ENCODE peak calls at places on chromosomes 6 and 20, in nine cellular contexts. V is A549, Z is uterus, P is gastrocnemius medialis, D is adrenal gland, H is testis, W is H1, O is NB4, I is ovary. Y is an unnamed sample.

GRCh38 chr20:45779011-45779915 is 12.4 kb downstream of the WFDC3 start:
- DNase-seq in D (peak; percentile 85), P (peak; percentile 77), V (peak; percentile 87), I (peak; percentile 88), W (no peak), Z (peak; percentile 93), O (no peak), H (peak; percentile 82), Y (peak; percentile 90)

GRCh38 chr20:25081065-25081729 is 744 bp downstream of the VSX1 start:
- DNase-seq in W (peak; percentile 94), D (no peak), H (peak; percentile 71), P (no peak), V (no peak), Z (no peak), O (peak; percentile 27), I (no peak), Y (peak; percentile 28)

GRCh38 chr6:45533394-45533793 is 155.7 kb upstream of the SUPT3H start:
- DNase-seq in P (no peak), W (no peak), H (no peak), Z (no peak), D (no peak), V (no peak), O (no peak), I (no peak), Y (no peak)

GRCh38 chr6:38695227-38695900 is 7.6 kb downstream of the GLO1 start:
- DNase-seq in P (no peak), W (no peak), D (no peak), V (no peak), O (no peak), Z (no peak), H (no peak), I (no peak), Y (no peak)

GRCh38 chr20:24780648-24781047 is 168.4 kb upstream of the CST7 start:
- DNase-seq in V (no peak), P (no peak), O (no peak), Z (no peak), H (no peak), I (no peak), W (no peak), D (no peak), Y (no peak)

GRCh38 chr20:21529863-21530262 is 16.0 kb upstream of the NKX2-2 start:
- DNase-seq in P (no peak), V (no peak), Z (no peak), O (no peak), W (no peak), I (no peak), H (no peak), D (no peak), Y (no peak)

GRCh38 chr6:127775371-127775770 is 125.5 kb downstream of the THEMIS start:
- DNase-seq in V (no peak), Z (no peak), O (no peak), D (no peak), W (no peak), I (no peak), P (no peak), H (no peak), Y (no peak)

GRCh38 chr6:148002067-148002466 is 340.6 kb upstream of the SASH1 start:
- DNase-seq in H (no peak), I (no peak), W (no peak), V (no peak), P (no peak), Z (no peak), O (no peak), D (no peak), Y (no peak)

GRCh38 chr6:37804676-37805075 is 14.9 kb upstream of the ZFAND3 start:
- DNase-seq in V (no peak), Z (no peak), H (no peak), W (no peak), O (no peak), P (no peak), I (no peak), D (no peak), Y (no peak)

GRCh38 chr20:23159256-23159922 is 73.3 kb upstream of the CD93 start:
- DNase-seq in I (no peak), D (no peak), V (no peak), H (no peak), P (no peak), O (peak; percentile 77), W (peak; percentile 17), Z (no peak), Y (peak; percentile 25)

GRCh38 chr20:20199338-20200160 is 147.2 kb downstream of the CFAP61 start:
- DNase-seq in H (no peak), V (no peak), I (no peak), Z (no peak), P (no peak), D (no peak), W (no peak), O (no peak), Y (no peak)

GRCh38 chr6:31956796-31957195 is 2.0 kb downstream of the NELFE start:
- DNase-seq in V (no peak), Z (no peak), W (no peak), O (no peak), I (no peak), P (no peak), H (no peak), D (no peak), Y (no peak)

GRCh38 chr6:31954511-31954910 is 4.3 kb downstream of the NELFE start:
- DNase-seq in Z (no peak), O (no peak), D (no peak), W (no peak), I (no peak), P (no peak), H (no peak), V (no peak), Y (no peak)

GRCh38 chr6:31961616-31962015 is 2.6 kb downstream of the SKIC2 start:
- DNase-seq in I (no peak), D (no peak), Z (no peak), P (no peak), H (no peak), O (no peak), V (no peak), W (no peak), Y (no peak)

GRCh38 chr6:31958412-31958740 is 395 bp downstream of the NELFE start:
- DNase-seq in W (no peak), D (no peak), O (no peak), P (no peak), I (no peak), H (no peak), Z (no peak), V (no peak), Y (no peak)

GRCh38 chr6:31958741-31959739 is at the start of the genes NELFE and SKIC2:
- DNase-seq in W (peak; percentile 97), O (peak; percentile 99), H (peak; percentile 98), V (peak; percentile 98), P (peak; percentile 98), I (peak; percentile 98), D (peak; percentile 98), Z (peak; percentile 99), Y (peak; percentile 99)
- TF ChIP-seq POLR2A in W (no peak), O (peak; percentile 54), H (peak; percentile 26), V (peak; percentile 53), P (peak; percentile 72), I (peak; percentile 55), D (peak; percentile 67), Z (peak; percentile 69), Y (no peak)

DNA sequence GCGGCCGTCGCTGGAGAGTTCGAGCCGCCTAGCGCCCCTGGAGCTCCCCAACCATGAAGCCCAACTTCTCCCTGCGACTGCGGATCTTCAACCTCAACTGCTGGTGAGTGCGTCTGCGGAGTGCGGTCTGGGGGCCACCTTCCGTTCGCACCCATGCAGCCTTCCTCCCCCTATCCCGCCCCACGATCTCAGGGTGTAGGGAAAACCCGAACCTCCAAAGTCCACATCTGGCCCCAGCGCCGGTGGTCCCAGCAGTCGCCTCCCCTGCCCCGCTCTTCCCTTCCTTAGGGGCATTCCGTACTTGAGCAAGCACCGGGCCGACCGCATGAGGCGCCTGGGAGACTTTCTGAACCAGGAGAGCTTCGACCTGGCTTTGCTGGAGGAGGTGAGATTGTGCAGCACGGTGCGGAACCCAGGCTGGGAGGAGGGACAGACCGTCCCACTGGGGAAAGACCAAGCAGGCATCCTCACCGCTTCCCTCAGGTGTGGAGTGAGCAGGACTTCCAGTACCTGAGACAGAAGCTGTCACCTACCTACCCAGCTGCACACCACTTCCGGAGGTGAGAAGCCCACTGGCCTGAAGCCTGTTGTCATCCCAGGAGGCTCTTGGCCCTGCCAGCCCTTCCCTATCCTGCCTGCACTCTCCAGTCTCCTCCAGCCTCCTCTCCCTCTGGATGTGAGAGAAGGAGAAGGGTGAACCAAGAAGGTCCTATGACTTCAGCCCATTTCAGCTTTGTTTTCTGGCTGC is 719 bp downstream of the SMPD2 start:
- DNase-seq in W (peak; percentile 73), I (peak; percentile 58), P (peak; percentile 48), H (peak; percentile 63), D (peak; percentile 56), O (peak; percentile 76), Z (peak; percentile 54), V (peak; percentile 15), Y (peak; percentile 51)
- TF ChIP-seq POLR2A in W (no peak), I (no peak), P (no peak), H (no peak), D (no peak), O (no peak), Z (no peak), V (no peak), Y (no peak)

GRCh38 chr6:397604-398003 is 6.1 kb downstream of the IRF4 start:
- DNase-seq in D (no peak), P (no peak), I (no peak), V (no peak), H (no peak), W (no peak), O (no peak), Z (no peak), Y (no peak)

GRCh38 chr6:395432-396125 is 4.0 kb downstream of the IRF4 start:
- DNase-seq in V (no peak), P (no peak), W (no peak), D (no peak), H (no peak), I (no peak), O (no peak), Z (no peak), Y (no peak)

GRCh38 chr6:398065-398464 is 6.5 kb downstream of the IRF4 start:
- DNase-seq in I (no peak), W (no peak), Z (no peak), V (no peak), D (no peak), O (no peak), P (no peak), H (no peak), Y (no peak)

GRCh38 chr6:396126-396520 is 4.6 kb downstream of the IRF4 start:
- DNase-seq in D (no peak), O (no peak), P (no peak), H (no peak), Z (no peak), V (no peak), I (no peak), W (no peak), Y (no peak)

GRCh38 chr6:397056-397455 is 5.5 kb downstream of the IRF4 start:
- DNase-seq in V (no peak), I (no peak), P (no peak), W (no peak), O (no peak), H (no peak), D (no peak), Z (no peak), Y (no peak)
- TF ChIP-seq POLR2A in V (no peak), I (no peak), P (no peak), W (no peak), O (no peak), H (no peak), D (no peak), Z (no peak), Y (no peak)

GRCh38 chr6:96837138-96837971 is at the start of gene GPR63:
- DNase-seq in I (peak; percentile 62), P (peak; percentile 13), Z (peak; percentile 64), D (peak; percentile 75), H (peak; percentile 81), V (peak; percentile 77), W (peak; percentile 86), O (peak; percentile 1), Y (peak; percentile 68)
- TF ChIP-seq POLR2A in I (peak; percentile 23), P (no peak), Z (peak; percentile 34), D (peak; percentile 59), H (no peak), V (peak; percentile 35), W (peak; percentile 47), O (no peak), Y (no peak)

Y was measured in stomach.